ENCODE peak calls at places on chromosome 22, in four cellular contexts. O is A549, W is K562, P is H1. C is an unnamed sample.

GRCh38 chr22:19704355-19705015 is 9.8 kb upstream of the SEPTIN5 start:
- DNase-seq in O (no peak), P (no peak), W (no peak), C (no peak)

GRCh38 chr22:28243539-28243938 is 324.5 kb upstream of the PITPNB start:
- DNase-seq in P (no peak), O (no peak), W (peak), C (no peak)

GRCh38 chr22:41914611-41915034 is 251 bp downstream of the SHISA8 start:
- DNase-seq in W (no peak), O (no peak), P (no peak), C (no peak)

GRCh38 chr22:41286639-41287091 is 678 bp upstream of the RANGAP1 start:
- DNase-seq in O (no peak), P (no peak), W (peak), C (peak)

GRCh38 chr22:49884503-49885260 is 31.0 kb downstream of the ZBED4 start:
- DNase-seq in W (no peak), O (no peak), P (no peak), C (no peak)

GRCh38 chr22:30413745-30414524 is 11.6 kb upstream of the MTFP1 start:
- DNase-seq in O (no peak), P (no peak), W (no peak), C (no peak)

GRCh38 chr22:42114721-42115120 is 15.9 kb downstream of the CYP2D6 start:
- DNase-seq in W (peak), P (peak), O (peak), C (no peak)

GRCh38 chr22:45692549-45692948 is 20.9 kb downstream of the ATXN10 start:
- DNase-seq in O (no peak), W (no peak), P (no peak), C (no peak)

GRCh38 chr22:23124611-23125511 is 16.9 kb downstream of the RSPH14 start:
- DNase-seq in P (no peak), W (no peak), O (no peak), C (no peak)

GRCh38 chr22:43681724-43682360 is 130.3 kb downstream of the EFCAB6 start:
- DNase-seq in O (no peak), W (no peak), P (no peak), C (no peak)

DNA sequence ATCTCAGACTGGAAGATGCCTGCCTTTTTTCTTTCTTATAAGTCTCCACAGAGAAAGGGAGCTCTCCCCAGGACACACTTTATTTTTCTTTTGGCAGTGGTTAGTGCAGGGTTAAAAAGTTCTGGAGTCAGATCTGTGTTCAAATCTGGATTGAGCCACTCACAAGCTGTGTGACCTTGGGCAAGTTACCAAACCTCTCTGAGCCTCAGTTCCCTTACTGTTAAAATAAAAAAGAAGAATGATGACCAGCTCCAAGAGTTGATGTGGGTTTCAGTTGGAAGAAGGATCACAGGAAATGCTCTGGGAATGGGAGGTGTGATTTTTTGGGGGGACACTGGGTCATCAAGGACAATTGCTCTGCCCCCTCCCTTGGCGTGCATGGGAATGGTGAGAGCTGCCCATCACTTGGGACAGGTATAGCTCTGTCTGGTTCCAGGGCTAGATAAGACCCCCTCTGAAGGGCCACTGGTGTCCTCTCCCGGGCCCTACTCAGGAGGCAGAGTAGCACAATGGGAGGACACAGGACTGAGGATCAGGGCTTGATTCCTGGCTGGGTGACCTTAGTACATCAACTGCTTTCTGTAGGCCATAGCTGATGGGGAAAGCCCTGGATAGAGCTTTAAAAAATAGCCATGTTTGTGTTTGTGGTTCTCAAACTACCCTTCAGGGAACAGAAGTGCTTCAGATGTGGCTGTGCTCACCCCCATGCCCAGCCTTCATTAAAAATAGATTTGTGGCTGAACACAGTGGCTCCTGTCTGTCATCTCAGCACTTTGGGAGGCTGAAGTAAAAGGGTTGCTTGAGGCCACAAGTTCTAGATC is 228.3 kb downstream of the MIAT start:
- DNase-seq in P (peak), O (no peak), W (no peak), C (no peak)
- TF ChIP-seq KDM1A in P (peak), O (no peak), W (no peak), C (no peak)

GRCh38 chr22:38554281-38554680 is 15.7 kb downstream of the DMC1 start:
- DNase-seq in O (no peak), P (no peak), W (no peak), C (no peak)

GRCh38 chr22:38543822-38544221 is 26.2 kb downstream of the DMC1 start:
- DNase-seq in W (no peak), P (no peak), O (no peak), C (no peak)

DNA sequence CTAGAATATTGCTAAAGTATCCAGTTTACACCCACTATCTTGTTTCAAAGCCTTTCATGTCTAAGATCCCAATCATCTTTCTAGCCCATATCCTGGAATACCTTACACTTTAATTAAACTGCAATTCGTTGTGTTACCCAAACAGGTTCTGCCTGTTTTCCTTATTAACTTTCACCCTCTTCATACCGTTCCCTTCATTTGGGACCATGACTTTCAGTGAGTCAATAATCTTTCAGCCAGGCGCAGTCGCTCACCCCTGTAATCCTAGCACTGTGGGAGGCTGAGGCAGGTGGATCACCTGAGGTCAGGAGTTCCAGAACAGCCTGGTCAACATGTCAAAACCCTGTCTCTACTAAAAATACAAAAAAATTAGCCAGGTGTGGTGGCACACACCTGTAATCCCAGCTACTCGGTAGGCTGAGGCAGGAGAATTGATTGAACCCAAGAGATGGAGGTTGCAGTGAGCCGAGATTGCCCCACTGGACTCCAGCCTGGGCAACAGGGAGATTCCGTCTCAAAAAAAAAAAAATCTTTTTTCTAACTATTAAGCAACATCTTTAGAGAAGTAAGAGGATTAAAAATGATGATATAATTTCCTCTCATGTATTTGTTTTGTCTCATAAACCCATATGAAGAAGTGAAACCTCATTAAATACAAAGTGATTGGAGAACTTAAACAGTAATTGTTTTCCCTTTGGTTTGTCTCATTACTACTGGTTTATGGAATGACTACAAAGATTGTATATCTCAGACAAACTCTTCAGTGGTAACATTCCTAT is 20.7 kb downstream of the DMC1 start:
- DNase-seq in O (no peak), W (no peak), P (no peak), C (no peak)
- TF ChIP-seq KDM1A in O (no peak), W (no peak), P (no peak), C (no peak)

DNA sequence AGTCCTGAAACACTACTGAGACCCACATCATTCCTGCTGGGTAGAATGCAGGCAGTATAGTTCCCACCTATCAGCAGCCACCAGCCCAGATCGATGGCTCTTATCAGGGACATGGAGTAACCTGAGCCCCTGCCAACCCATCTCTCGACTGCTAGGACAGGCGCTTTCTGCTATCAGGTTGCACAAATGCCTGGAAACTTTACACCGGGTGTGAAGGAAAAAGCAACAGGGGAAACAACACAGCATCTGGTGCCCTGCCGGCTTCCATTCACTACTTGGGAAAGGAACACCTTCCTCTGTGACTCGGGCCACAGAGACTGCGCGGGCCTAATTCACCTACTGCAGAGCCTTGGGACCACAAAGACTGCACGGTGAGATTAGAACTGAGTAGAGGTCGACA is 18.5 kb downstream of the RBFOX2 start:
- DNase-seq in P (peak), W (peak), O (no peak), C (no peak)
- TF ChIP-seq KDM1A in P (no peak), W (no peak), O (no peak), C (no peak)

GRCh38 chr22:46798041-46798365 is 35.6 kb downstream of the TBC1D22A start:
- DNase-seq in P (no peak), O (no peak), W (no peak), C (no peak)

GRCh38 chr22:46796566-46797195 is 34.2 kb downstream of the TBC1D22A start:
- DNase-seq in O (no peak), P (no peak), W (no peak), C (no peak)

GRCh38 chr22:46798366-46799057 is 36.1 kb downstream of the TBC1D22A start:
- DNase-seq in O (peak), W (peak), P (peak), C (no peak)

GRCh38 chr22:46795845-46796565 is 33.6 kb downstream of the TBC1D22A start:
- DNase-seq in O (no peak), P (no peak), W (no peak), C (no peak)

DNA sequence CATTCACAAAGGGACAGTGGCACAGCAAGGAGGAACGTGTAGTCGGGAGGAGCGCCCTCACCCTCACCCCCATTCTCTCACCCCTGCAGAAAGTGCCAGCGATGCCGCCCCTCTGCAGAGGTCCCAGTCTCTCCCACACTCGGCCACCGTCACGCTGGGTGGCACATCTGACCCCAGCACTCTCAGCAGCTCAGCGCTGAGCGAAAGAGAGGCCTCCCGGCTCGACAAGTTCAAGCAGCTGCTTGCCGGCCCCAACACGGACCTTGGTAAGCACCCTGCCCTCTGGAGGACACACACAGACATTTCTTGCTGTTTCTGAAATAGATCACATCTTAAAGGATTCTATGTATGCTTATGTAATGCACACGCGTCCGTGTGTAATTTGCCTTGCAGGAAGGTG is 34.9 kb downstream of the TBC1D22A start:
- DNase-seq in O (no peak), P (no peak), W (peak), C (no peak)
- TF ChIP-seq KDM1A in O (no peak), P (no peak), W (no peak), C (no peak)